ENCODE peak calls at places on chromosome 17, in four cellular contexts. One of them, this sample, is unnamed.

GRCh38 chr17:36923814-36924221 is 13.5 kb upstream of the LHX1 start:
- DNase-seq in fibroblast of pulmonary artery: no peak
- DNase-seq in Peyer's patch: no peak
- DNase-seq in lower lobe of right lung: no peak
- DNase-seq in this sample: no peak

GRCh38 chr17:17714261-17714866 is 33.1 kb downstream of the RAI1 start:
- DNase-seq in fibroblast of pulmonary artery: no peak
- DNase-seq in Peyer's patch: no peak
- DNase-seq in lower lobe of right lung: no peak
- DNase-seq in this sample: no peak

GRCh38 chr17:66351053-66351452 is 48.6 kb downstream of the PRKCA start:
- DNase-seq in fibroblast of pulmonary artery: no peak
- DNase-seq in Peyer's patch: no peak
- DNase-seq in lower lobe of right lung: peak
- DNase-seq in this sample: no peak

GRCh38 chr17:34556384-34556783 is 23.0 kb upstream of the TMEM132E start:
- DNase-seq in fibroblast of pulmonary artery: peak
- DNase-seq in Peyer's patch: no peak
- DNase-seq in lower lobe of right lung: no peak
- DNase-seq in this sample: no peak

GRCh38 chr17:29378495-29378894 is 11.7 kb upstream of the TAOK1 start:
- DNase-seq in fibroblast of pulmonary artery: no peak
- DNase-seq in Peyer's patch: no peak
- DNase-seq in lower lobe of right lung: no peak
- DNase-seq in this sample: no peak

GRCh38 chr17:20852541-20853370 is 190.1 kb downstream of the USP22 start:
- DNase-seq in fibroblast of pulmonary artery: no peak
- DNase-seq in Peyer's patch: no peak
- DNase-seq in lower lobe of right lung: no peak
- DNase-seq in this sample: no peak

GRCh38 chr17:44770526-44770925 is 11.7 kb downstream of the ADAM11 start:
- DNase-seq in fibroblast of pulmonary artery: no peak
- DNase-seq in Peyer's patch: no peak
- DNase-seq in lower lobe of right lung: no peak
- DNase-seq in this sample: no peak

GRCh38 chr17:45364531-45365390 is 47.9 kb upstream of the MAP3K14 start:
- DNase-seq in fibroblast of pulmonary artery: peak
- DNase-seq in Peyer's patch: no peak
- DNase-seq in lower lobe of right lung: no peak
- DNase-seq in this sample: no peak

GRCh38 chr17:29158515-29159275 is 21.5 kb downstream of the MYO18A start:
- DNase-seq in fibroblast of pulmonary artery: peak
- DNase-seq in Peyer's patch: no peak
- DNase-seq in lower lobe of right lung: no peak
- DNase-seq in this sample: no peak

GRCh38 chr17:17098426-17099035 is 56.3 kb downstream of the MPRIP start:
- DNase-seq in fibroblast of pulmonary artery: peak
- DNase-seq in Peyer's patch: no peak
- DNase-seq in lower lobe of right lung: no peak
- DNase-seq in this sample: no peak

GRCh38 chr17:49520386-49521087 is 25.4 kb downstream of the NGFR start:
- DNase-seq in fibroblast of pulmonary artery: no peak
- DNase-seq in Peyer's patch: no peak
- DNase-seq in lower lobe of right lung: no peak
- DNase-seq in this sample: peak

GRCh38 chr17:17890773-17891759 is 54.3 kb upstream of the SREBF1 start:
- DNase-seq in fibroblast of pulmonary artery: peak
- DNase-seq in Peyer's patch: no peak
- DNase-seq in lower lobe of right lung: peak
- DNase-seq in this sample: no peak

GRCh38 chr17:58328195-58329034 is at the start of gene TSPOAP1:
- DNase-seq in fibroblast of pulmonary artery: no peak
- DNase-seq in Peyer's patch: peak
- DNase-seq in lower lobe of right lung: peak
- DNase-seq in this sample: peak

GRCh38 chr17:38341035-38341721 is 2.6 kb downstream of the GPR179 start:
- DNase-seq in fibroblast of pulmonary artery: peak
- DNase-seq in Peyer's patch: no peak
- DNase-seq in lower lobe of right lung: peak
- DNase-seq in this sample: no peak

GRCh38 chr17:58265902-58266875 is 14.5 kb downstream of the MPO start:
- DNase-seq in fibroblast of pulmonary artery: no peak
- DNase-seq in Peyer's patch: no peak
- DNase-seq in lower lobe of right lung: no peak
- DNase-seq in this sample: no peak

GRCh38 chr17:75830168-75831031 is 13.8 kb downstream of the UNC13D start:
- DNase-seq in fibroblast of pulmonary artery: no peak
- DNase-seq in Peyer's patch: no peak
- DNase-seq in lower lobe of right lung: no peak
- DNase-seq in this sample: no peak

GRCh38 chr17:4475001-4475400 is 23.7 kb upstream of the SPNS2 start:
- DNase-seq in fibroblast of pulmonary artery: no peak
- DNase-seq in Peyer's patch: no peak
- DNase-seq in lower lobe of right lung: no peak
- DNase-seq in this sample: no peak

GRCh38 chr17:73410586-73411329 is 99.0 kb upstream of the CDC42EP4 start:
- DNase-seq in fibroblast of pulmonary artery: no peak
- DNase-seq in Peyer's patch: no peak
- DNase-seq in lower lobe of right lung: peak
- DNase-seq in this sample: no peak

GRCh38 chr17:62644487-62645173 is 17.2 kb downstream of the MRC2 start:
- DNase-seq in fibroblast of pulmonary artery: no peak
- DNase-seq in Peyer's patch: no peak
- DNase-seq in lower lobe of right lung: no peak
- DNase-seq in this sample: no peak

GRCh38 chr17:19364699-19365498 is 2.4 kb upstream of the B9D1 start:
- DNase-seq in fibroblast of pulmonary artery: no peak
- DNase-seq in Peyer's patch: no peak
- DNase-seq in lower lobe of right lung: no peak
- DNase-seq in this sample: no peak

GRCh38 chr17:42275527-42276358 is 448 bp downstream of the STAT5B start:
- DNase-seq in fibroblast of pulmonary artery: peak
- DNase-seq in Peyer's patch: peak
- DNase-seq in lower lobe of right lung: no peak
- DNase-seq in this sample: no peak

GRCh38 chr17:29760279-29760721 is 137.6 kb upstream of the CORO6 start:
- DNase-seq in fibroblast of pulmonary artery: peak
- DNase-seq in Peyer's patch: peak
- DNase-seq in lower lobe of right lung: no peak
- DNase-seq in this sample: peak

GRCh38 chr17:7328840-7329359 is at the start of gene NEURL4:
- DNase-seq in fibroblast of pulmonary artery: no peak
- DNase-seq in Peyer's patch: no peak
- DNase-seq in lower lobe of right lung: peak
- DNase-seq in this sample: no peak

GRCh38 chr17:46024590-46024989 is 25.5 kb downstream of the STH start:
- DNase-seq in fibroblast of pulmonary artery: no peak
- DNase-seq in Peyer's patch: no peak
- DNase-seq in lower lobe of right lung: no peak
- DNase-seq in this sample: no peak

GRCh38 chr17:19867094-19867653 is 562 bp downstream of the ULK2 start:
- DNase-seq in fibroblast of pulmonary artery: peak
- DNase-seq in Peyer's patch: peak
- DNase-seq in lower lobe of right lung: peak
- DNase-seq in this sample: peak

GRCh38 chr17:82944990-82945389 is 105.2 kb upstream of the ZNF750 start:
- DNase-seq in fibroblast of pulmonary artery: no peak
- DNase-seq in Peyer's patch: no peak
- DNase-seq in lower lobe of right lung: no peak
- DNase-seq in this sample: no peak

GRCh38 chr17:73616120-73616872 is 27.9 kb downstream of the SDK2 start:
- DNase-seq in fibroblast of pulmonary artery: no peak
- DNase-seq in Peyer's patch: no peak
- DNase-seq in lower lobe of right lung: no peak
- DNase-seq in this sample: no peak

GRCh38 chr17:66190738-66191606 is 961 bp downstream of the CEP112 start:
- DNase-seq in fibroblast of pulmonary artery: peak
- DNase-seq in Peyer's patch: no peak
- DNase-seq in lower lobe of right lung: peak
- DNase-seq in this sample: no peak

GRCh38 chr17:27651411-27652345 is 20.7 kb downstream of the LGALS9 start:
- DNase-seq in fibroblast of pulmonary artery: peak
- DNase-seq in Peyer's patch: peak
- DNase-seq in lower lobe of right lung: peak
- DNase-seq in this sample: peak

GRCh38 chr17:31597646-31598387 is 206.3 kb downstream of the RAB11FIP4 start:
- DNase-seq in fibroblast of pulmonary artery: no peak
- DNase-seq in Peyer's patch: no peak
- DNase-seq in lower lobe of right lung: no peak
- DNase-seq in this sample: no peak

DNA sequence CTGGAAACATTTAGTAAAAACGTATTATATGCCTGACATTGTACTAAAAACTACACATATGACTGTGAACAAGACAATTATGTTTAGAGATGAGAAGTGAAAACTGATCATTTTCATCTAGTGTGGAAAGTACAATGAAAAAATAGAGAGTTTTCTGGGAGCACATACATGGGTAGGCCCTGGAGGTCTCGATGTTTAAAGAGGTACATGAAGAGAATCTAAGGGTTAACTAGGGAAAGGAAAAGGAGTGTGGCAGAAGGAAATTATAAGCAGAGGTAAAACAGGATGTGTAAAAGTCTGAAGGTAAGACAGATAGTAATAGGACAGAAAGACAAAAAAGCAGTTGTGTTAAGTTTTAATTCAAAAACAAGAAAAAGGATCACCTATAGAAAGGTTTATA is 113.7 kb downstream of the USP32 start:
- DNase-seq in fibroblast of pulmonary artery: no peak
- DNase-seq in Peyer's patch: no peak
- DNase-seq in lower lobe of right lung: no peak
- DNase-seq in this sample: no peak
- TF ChIP-seq CTCF in fibroblast of pulmonary artery: no peak
- TF ChIP-seq CTCF in Peyer's patch: no peak
- TF ChIP-seq CTCF in lower lobe of right lung: no peak
- TF ChIP-seq CTCF in this sample: no peak

DNA sequence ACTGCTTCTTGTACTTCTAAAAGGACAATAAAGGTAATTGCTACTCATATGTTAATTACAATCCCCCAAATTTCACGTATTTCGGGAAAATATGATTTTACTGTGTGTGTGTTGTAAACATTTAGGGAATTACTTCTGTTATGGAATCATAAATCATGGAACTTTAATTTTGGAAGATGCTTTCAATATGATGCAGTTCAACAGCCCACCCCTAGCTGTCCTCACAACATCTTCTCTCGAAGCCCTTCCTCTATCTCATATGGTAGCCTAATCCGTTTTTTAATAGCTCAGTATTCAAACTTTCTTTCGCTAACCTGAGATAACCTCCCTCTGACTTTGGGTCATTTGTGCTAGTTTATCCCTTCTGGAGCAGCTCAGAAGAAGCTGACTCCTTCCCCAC is 78.4 kb downstream of the ANKFN1 start:
- DNase-seq in fibroblast of pulmonary artery: no peak
- DNase-seq in Peyer's patch: no peak
- DNase-seq in lower lobe of right lung: no peak
- DNase-seq in this sample: no peak
- TF ChIP-seq CTCF in fibroblast of pulmonary artery: no peak
- TF ChIP-seq CTCF in Peyer's patch: no peak
- TF ChIP-seq CTCF in lower lobe of right lung: no peak
- TF ChIP-seq CTCF in this sample: no peak

GRCh38 chr17:3335876-3336275 is 37.7 kb upstream of the OR3A1 start:
- DNase-seq in fibroblast of pulmonary artery: no peak
- DNase-seq in Peyer's patch: no peak
- DNase-seq in lower lobe of right lung: no peak
- DNase-seq in this sample: no peak
- TF ChIP-seq CTCF in fibroblast of pulmonary artery: no peak
- TF ChIP-seq CTCF in Peyer's patch: no peak
- TF ChIP-seq CTCF in lower lobe of right lung: no peak
- TF ChIP-seq CTCF in this sample: no peak

DNA sequence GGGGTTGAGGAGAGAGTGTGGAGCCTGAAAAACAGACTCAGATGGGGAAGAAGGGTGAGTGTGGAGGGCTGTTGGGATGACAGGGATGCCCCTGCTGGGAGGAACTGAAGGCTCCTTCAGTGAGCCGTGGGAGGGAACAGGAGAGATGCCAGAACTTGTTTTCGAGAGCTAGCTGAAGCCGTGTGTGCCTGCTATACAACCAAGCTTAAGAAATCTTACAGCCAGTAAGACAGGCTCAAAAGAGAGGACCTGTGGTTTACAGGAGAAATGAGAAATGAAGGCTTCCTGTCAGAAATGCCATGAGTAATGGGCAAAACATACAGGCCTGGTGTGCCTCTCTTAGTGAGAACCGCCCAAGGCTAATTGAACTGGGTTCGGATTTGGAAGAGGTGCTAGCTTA is 99.6 kb downstream of the SPACA3 start:
- DNase-seq in fibroblast of pulmonary artery: no peak
- DNase-seq in Peyer's patch: no peak
- DNase-seq in lower lobe of right lung: no peak
- DNase-seq in this sample: no peak
- TF ChIP-seq CTCF in fibroblast of pulmonary artery: no peak
- TF ChIP-seq CTCF in Peyer's patch: no peak
- TF ChIP-seq CTCF in lower lobe of right lung: no peak
- TF ChIP-seq CTCF in this sample: no peak

DNA sequence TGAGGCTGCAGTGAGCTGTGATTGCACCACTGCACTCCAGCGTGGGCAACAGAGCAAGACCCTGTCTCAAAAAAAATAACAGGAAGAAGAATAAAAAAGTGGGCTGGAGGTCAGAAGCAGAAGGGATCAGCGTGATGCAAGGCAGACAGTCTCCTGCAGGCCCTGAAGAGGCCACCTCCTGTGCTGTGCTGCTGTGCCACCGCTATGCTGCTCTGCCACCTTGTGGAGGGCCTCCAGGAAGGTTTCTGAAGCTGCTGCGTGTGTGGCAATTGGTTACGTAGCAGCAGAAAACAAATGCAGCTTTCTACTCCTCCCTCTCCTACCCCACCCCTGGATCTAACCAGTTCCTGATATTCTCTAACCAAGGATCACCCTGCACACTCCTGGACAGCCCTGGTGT is 815.5 kb downstream of the KCNJ18 start:
- DNase-seq in fibroblast of pulmonary artery: no peak
- DNase-seq in Peyer's patch: no peak
- DNase-seq in lower lobe of right lung: no peak
- DNase-seq in this sample: no peak
- TF ChIP-seq CTCF in fibroblast of pulmonary artery: no peak
- TF ChIP-seq CTCF in Peyer's patch: no peak
- TF ChIP-seq CTCF in lower lobe of right lung: no peak
- TF ChIP-seq CTCF in this sample: no peak

GRCh38 chr17:69084911-69085310 is 24.2 kb upstream of the ABCA9 start:
- DNase-seq in fibroblast of pulmonary artery: no peak
- DNase-seq in Peyer's patch: no peak
- DNase-seq in lower lobe of right lung: no peak
- DNase-seq in this sample: no peak
- TF ChIP-seq CTCF in fibroblast of pulmonary artery: peak
- TF ChIP-seq CTCF in Peyer's patch: no peak
- TF ChIP-seq CTCF in lower lobe of right lung: peak
- TF ChIP-seq CTCF in this sample: peak

GRCh38 chr17:32854834-32855389 is 22.0 kb downstream of the MYO1D start:
- DNase-seq in fibroblast of pulmonary artery: no peak
- DNase-seq in Peyer's patch: no peak
- DNase-seq in lower lobe of right lung: no peak
- DNase-seq in this sample: no peak
- TF ChIP-seq CTCF in fibroblast of pulmonary artery: no peak
- TF ChIP-seq CTCF in Peyer's patch: no peak
- TF ChIP-seq CTCF in lower lobe of right lung: no peak
- TF ChIP-seq CTCF in this sample: peak

GRCh38 chr17:80504671-80505413 is 28.4 kb upstream of the NPTX1 start:
- DNase-seq in fibroblast of pulmonary artery: peak
- DNase-seq in Peyer's patch: no peak
- DNase-seq in lower lobe of right lung: no peak
- DNase-seq in this sample: no peak
- TF ChIP-seq CTCF in fibroblast of pulmonary artery: no peak
- TF ChIP-seq CTCF in Peyer's patch: no peak
- TF ChIP-seq CTCF in lower lobe of right lung: no peak
- TF ChIP-seq CTCF in this sample: no peak